ENCODE peak calls at places on chromosomes 3 and 15, in nine cellular contexts. One of them, this sample, is unnamed.

GRCh38 chr15:93164409-93164808 is 75.4 kb upstream of the RGMA start:
- DNase-seq in activated CD8-positive, alpha-beta T cell treated with anti-CD3 and anti-CD28 coated beads for 36 hours: peak; percentile 49
- DNase-seq in GM20000: no peak
- DNase-seq in stimulated activated CD8-positive, alpha-beta memory T cell treated with anti-CD3 and anti-CD28 coated beads, Interleukin-15, amount 100 ng/mL, for 4 hours: no peak
- DNase-seq in left ventricle myocardium inferior: no peak
- DNase-seq in Caki2: no peak
- DNase-seq in activated effector memory CD4-positive, alpha-beta T cell treated with anti-CD3 and anti-CD28 coated beads, Interleukin-2, amount 50 U/mL, for 16 hours: no peak
- DNase-seq in stimulated activated CD4-positive, alpha-beta T cell treated with anti-CD3 and anti-CD28 coated beads, Interleukin-4, amount 100 ng/mL, for 24 hours: peak; percentile 12
- DNase-seq in astrocyte of the hippocampus: peak; percentile 49
- DNase-seq in this sample: no peak

GRCh38 chr15:64010719-64011118 is 35.6 kb downstream of the DAPK2 start:
- DNase-seq in activated CD8-positive, alpha-beta T cell treated with anti-CD3 and anti-CD28 coated beads for 36 hours: peak; percentile 95
- DNase-seq in GM20000: peak; percentile 75
- DNase-seq in stimulated activated CD8-positive, alpha-beta memory T cell treated with anti-CD3 and anti-CD28 coated beads, Interleukin-15, amount 100 ng/mL, for 4 hours: peak; percentile 81
- DNase-seq in left ventricle myocardium inferior: peak; percentile 63
- DNase-seq in Caki2: peak; percentile 97
- DNase-seq in activated effector memory CD4-positive, alpha-beta T cell treated with anti-CD3 and anti-CD28 coated beads, Interleukin-2, amount 50 U/mL, for 16 hours: peak; percentile 91
- DNase-seq in stimulated activated CD4-positive, alpha-beta T cell treated with anti-CD3 and anti-CD28 coated beads, Interleukin-4, amount 100 ng/mL, for 24 hours: peak; percentile 85
- DNase-seq in astrocyte of the hippocampus: peak; percentile 97
- DNase-seq in this sample: peak; percentile 76

GRCh38 chr15:28955160-28955502 is 69.4 kb downstream of the APBA2 start:
- DNase-seq in activated CD8-positive, alpha-beta T cell treated with anti-CD3 and anti-CD28 coated beads for 36 hours: peak; percentile 69
- DNase-seq in GM20000: no peak
- DNase-seq in stimulated activated CD8-positive, alpha-beta memory T cell treated with anti-CD3 and anti-CD28 coated beads, Interleukin-15, amount 100 ng/mL, for 4 hours: no peak
- DNase-seq in left ventricle myocardium inferior: no peak
- DNase-seq in Caki2: no peak
- DNase-seq in activated effector memory CD4-positive, alpha-beta T cell treated with anti-CD3 and anti-CD28 coated beads, Interleukin-2, amount 50 U/mL, for 16 hours: no peak
- DNase-seq in stimulated activated CD4-positive, alpha-beta T cell treated with anti-CD3 and anti-CD28 coated beads, Interleukin-4, amount 100 ng/mL, for 24 hours: no peak
- DNase-seq in astrocyte of the hippocampus: peak; percentile 74
- DNase-seq in this sample: no peak

GRCh38 chr15:101326462-101327146 is 31.6 kb upstream of the SNRPA1 start:
- DNase-seq in activated CD8-positive, alpha-beta T cell treated with anti-CD3 and anti-CD28 coated beads for 36 hours: no peak
- DNase-seq in GM20000: no peak
- DNase-seq in stimulated activated CD8-positive, alpha-beta memory T cell treated with anti-CD3 and anti-CD28 coated beads, Interleukin-15, amount 100 ng/mL, for 4 hours: no peak
- DNase-seq in left ventricle myocardium inferior: no peak
- DNase-seq in Caki2: no peak
- DNase-seq in activated effector memory CD4-positive, alpha-beta T cell treated with anti-CD3 and anti-CD28 coated beads, Interleukin-2, amount 50 U/mL, for 16 hours: no peak
- DNase-seq in stimulated activated CD4-positive, alpha-beta T cell treated with anti-CD3 and anti-CD28 coated beads, Interleukin-4, amount 100 ng/mL, for 24 hours: no peak
- DNase-seq in astrocyte of the hippocampus: no peak
- DNase-seq in this sample: no peak

GRCh38 chr3:95387242-95388021 is 1324.6 kb downstream of the NSUN3 start:
- DNase-seq in activated CD8-positive, alpha-beta T cell treated with anti-CD3 and anti-CD28 coated beads for 36 hours: no peak
- DNase-seq in GM20000: no peak
- DNase-seq in stimulated activated CD8-positive, alpha-beta memory T cell treated with anti-CD3 and anti-CD28 coated beads, Interleukin-15, amount 100 ng/mL, for 4 hours: no peak
- DNase-seq in left ventricle myocardium inferior: no peak
- DNase-seq in Caki2: no peak
- DNase-seq in activated effector memory CD4-positive, alpha-beta T cell treated with anti-CD3 and anti-CD28 coated beads, Interleukin-2, amount 50 U/mL, for 16 hours: no peak
- DNase-seq in stimulated activated CD4-positive, alpha-beta T cell treated with anti-CD3 and anti-CD28 coated beads, Interleukin-4, amount 100 ng/mL, for 24 hours: no peak
- DNase-seq in astrocyte of the hippocampus: no peak
- DNase-seq in this sample: no peak

GRCh38 chr3:32313723-32314473 is 75.4 kb downstream of the CMTM8 start:
- DNase-seq in activated CD8-positive, alpha-beta T cell treated with anti-CD3 and anti-CD28 coated beads for 36 hours: peak; percentile 47
- DNase-seq in GM20000: no peak
- DNase-seq in stimulated activated CD8-positive, alpha-beta memory T cell treated with anti-CD3 and anti-CD28 coated beads, Interleukin-15, amount 100 ng/mL, for 4 hours: no peak
- DNase-seq in left ventricle myocardium inferior: no peak
- DNase-seq in Caki2: peak; percentile 66
- DNase-seq in activated effector memory CD4-positive, alpha-beta T cell treated with anti-CD3 and anti-CD28 coated beads, Interleukin-2, amount 50 U/mL, for 16 hours: no peak
- DNase-seq in stimulated activated CD4-positive, alpha-beta T cell treated with anti-CD3 and anti-CD28 coated beads, Interleukin-4, amount 100 ng/mL, for 24 hours: peak; percentile 25
- DNase-seq in astrocyte of the hippocampus: peak; percentile 37
- DNase-seq in this sample: no peak

GRCh38 chr15:76270876-76271275 is 40.4 kb downstream of the ETFA start:
- DNase-seq in activated CD8-positive, alpha-beta T cell treated with anti-CD3 and anti-CD28 coated beads for 36 hours: no peak
- DNase-seq in GM20000: no peak
- DNase-seq in stimulated activated CD8-positive, alpha-beta memory T cell treated with anti-CD3 and anti-CD28 coated beads, Interleukin-15, amount 100 ng/mL, for 4 hours: no peak
- DNase-seq in left ventricle myocardium inferior: no peak
- DNase-seq in Caki2: no peak
- DNase-seq in activated effector memory CD4-positive, alpha-beta T cell treated with anti-CD3 and anti-CD28 coated beads, Interleukin-2, amount 50 U/mL, for 16 hours: no peak
- DNase-seq in stimulated activated CD4-positive, alpha-beta T cell treated with anti-CD3 and anti-CD28 coated beads, Interleukin-4, amount 100 ng/mL, for 24 hours: no peak
- DNase-seq in astrocyte of the hippocampus: no peak
- DNase-seq in this sample: no peak

GRCh38 chr3:60798456-60798855 is 452.8 kb downstream of the FHIT start:
- DNase-seq in activated CD8-positive, alpha-beta T cell treated with anti-CD3 and anti-CD28 coated beads for 36 hours: no peak
- DNase-seq in GM20000: no peak
- DNase-seq in stimulated activated CD8-positive, alpha-beta memory T cell treated with anti-CD3 and anti-CD28 coated beads, Interleukin-15, amount 100 ng/mL, for 4 hours: no peak
- DNase-seq in left ventricle myocardium inferior: no peak
- DNase-seq in Caki2: no peak
- DNase-seq in activated effector memory CD4-positive, alpha-beta T cell treated with anti-CD3 and anti-CD28 coated beads, Interleukin-2, amount 50 U/mL, for 16 hours: no peak
- DNase-seq in stimulated activated CD4-positive, alpha-beta T cell treated with anti-CD3 and anti-CD28 coated beads, Interleukin-4, amount 100 ng/mL, for 24 hours: no peak
- DNase-seq in astrocyte of the hippocampus: no peak
- DNase-seq in this sample: no peak